ENCODE peak calls at places on chromosomes 12 and 14, in eight cellular contexts. One of them, this sample, is unnamed.

GRCh38 chr14:56198438-56198837 is 80.2 kb downstream of the PELI2 start:
- DNase-seq in small intestine: no peak
- DNase-seq in Ammon's horn: no peak
- DNase-seq in GM04504: no peak
- DNase-seq in GM13976: no peak
- DNase-seq in HT1080: no peak
- DNase-seq in DMS153: no peak
- DNase-seq in OCI-LY7: no peak
- DNase-seq in this sample: no peak

GRCh38 chr12:65720739-65721138 is 103.5 kb upstream of the HMGA2 start:
- DNase-seq in small intestine: no peak
- DNase-seq in Ammon's horn: no peak
- DNase-seq in GM04504: peak
- DNase-seq in GM13976: no peak
- DNase-seq in HT1080: no peak
- DNase-seq in DMS153: no peak
- DNase-seq in OCI-LY7: no peak
- DNase-seq in this sample: no peak

GRCh38 chr12:227923-228845 is 14.2 kb upstream of the SLC6A12 start:
- DNase-seq in small intestine: no peak
- DNase-seq in Ammon's horn: no peak
- DNase-seq in GM04504: no peak
- DNase-seq in GM13976: no peak
- DNase-seq in HT1080: no peak
- DNase-seq in DMS153: no peak
- DNase-seq in OCI-LY7: no peak
- DNase-seq in this sample: no peak

GRCh38 chr12:91870872-91871707 is 274.6 kb downstream of the BTG1 start:
- DNase-seq in small intestine: peak
- DNase-seq in Ammon's horn: no peak
- DNase-seq in GM04504: no peak
- DNase-seq in GM13976: no peak
- DNase-seq in HT1080: no peak
- DNase-seq in DMS153: peak
- DNase-seq in OCI-LY7: no peak
- DNase-seq in this sample: no peak

GRCh38 chr12:65335021-65335714 is 56.7 kb downstream of the MSRB3 start:
- DNase-seq in small intestine: peak
- DNase-seq in Ammon's horn: peak
- DNase-seq in GM04504: peak
- DNase-seq in GM13976: no peak
- DNase-seq in HT1080: peak
- DNase-seq in DMS153: no peak
- DNase-seq in OCI-LY7: no peak
- DNase-seq in this sample: no peak

GRCh38 chr12:52526511-52526951 is 6.3 kb upstream of the KRT5 start:
- DNase-seq in small intestine: no peak
- DNase-seq in Ammon's horn: no peak
- DNase-seq in GM04504: no peak
- DNase-seq in GM13976: no peak
- DNase-seq in HT1080: no peak
- DNase-seq in DMS153: no peak
- DNase-seq in OCI-LY7: no peak
- DNase-seq in this sample: no peak

GRCh38 chr14:96502621-96503251 is 554 bp downstream of the PAPOLA start:
- DNase-seq in small intestine: peak
- DNase-seq in Ammon's horn: peak
- DNase-seq in GM04504: no peak
- DNase-seq in GM13976: peak
- DNase-seq in HT1080: peak
- DNase-seq in DMS153: no peak
- DNase-seq in OCI-LY7: peak
- DNase-seq in this sample: peak

GRCh38 chr14:38554046-38554445 is 298.2 kb upstream of the CLEC14A start:
- DNase-seq in small intestine: no peak
- DNase-seq in Ammon's horn: no peak
- DNase-seq in GM04504: peak
- DNase-seq in GM13976: no peak
- DNase-seq in HT1080: no peak
- DNase-seq in DMS153: no peak
- DNase-seq in OCI-LY7: no peak
- DNase-seq in this sample: no peak

GRCh38 chr14:68195126-68195525 is 375.5 kb downstream of the RAD51B start:
- DNase-seq in small intestine: no peak
- DNase-seq in Ammon's horn: no peak
- DNase-seq in GM04504: no peak
- DNase-seq in GM13976: no peak
- DNase-seq in HT1080: no peak
- DNase-seq in DMS153: peak
- DNase-seq in OCI-LY7: no peak
- DNase-seq in this sample: no peak

GRCh38 chr12:93243689-93244513 is 133.8 kb upstream of the NUDT4 start:
- DNase-seq in small intestine: peak
- DNase-seq in Ammon's horn: peak
- DNase-seq in GM04504: peak
- DNase-seq in GM13976: no peak
- DNase-seq in HT1080: peak
- DNase-seq in DMS153: no peak
- DNase-seq in OCI-LY7: peak
- DNase-seq in this sample: no peak

GRCh38 chr12:79331870-79332269 is 358.9 kb downstream of the PAWR start:
- DNase-seq in small intestine: no peak
- DNase-seq in Ammon's horn: no peak
- DNase-seq in GM04504: no peak
- DNase-seq in GM13976: no peak
- DNase-seq in HT1080: no peak
- DNase-seq in DMS153: no peak
- DNase-seq in OCI-LY7: no peak
- DNase-seq in this sample: no peak

GRCh38 chr12:54412786-54413185 is 6.3 kb downstream of the ITGA5 start:
- DNase-seq in small intestine: no peak
- DNase-seq in Ammon's horn: no peak
- DNase-seq in GM04504: no peak
- DNase-seq in GM13976: no peak
- DNase-seq in HT1080: no peak
- DNase-seq in DMS153: no peak
- DNase-seq in OCI-LY7: no peak
- DNase-seq in this sample: no peak

GRCh38 chr14:92692822-92693226 is 55.6 kb downstream of the LGMN start:
- DNase-seq in small intestine: peak
- DNase-seq in Ammon's horn: peak
- DNase-seq in GM04504: no peak
- DNase-seq in GM13976: no peak
- DNase-seq in HT1080: peak
- DNase-seq in DMS153: peak
- DNase-seq in OCI-LY7: no peak
- DNase-seq in this sample: peak

GRCh38 chr12:27009926-27010325 is 4.3 kb downstream of the TM7SF3 start:
- DNase-seq in small intestine: no peak
- DNase-seq in Ammon's horn: no peak
- DNase-seq in GM04504: no peak
- DNase-seq in GM13976: no peak
- DNase-seq in HT1080: no peak
- DNase-seq in DMS153: no peak
- DNase-seq in OCI-LY7: peak
- DNase-seq in this sample: no peak

GRCh38 chr12:65824314-65824563 is at the start of gene HMGA2:
- DNase-seq in small intestine: no peak
- DNase-seq in Ammon's horn: no peak
- DNase-seq in GM04504: peak
- DNase-seq in GM13976: peak
- DNase-seq in HT1080: no peak
- DNase-seq in DMS153: no peak
- DNase-seq in OCI-LY7: no peak
- DNase-seq in this sample: no peak

GRCh38 chr12:14258468-14258947 is 107.0 kb upstream of the ATF7IP start:
- DNase-seq in small intestine: no peak
- DNase-seq in Ammon's horn: peak
- DNase-seq in GM04504: no peak
- DNase-seq in GM13976: no peak
- DNase-seq in HT1080: no peak
- DNase-seq in DMS153: no peak
- DNase-seq in OCI-LY7: no peak
- DNase-seq in this sample: no peak

GRCh38 chr12:124319368-124320050 is 24.6 kb downstream of the RFLNA start:
- DNase-seq in small intestine: no peak
- DNase-seq in Ammon's horn: no peak
- DNase-seq in GM04504: no peak
- DNase-seq in GM13976: no peak
- DNase-seq in HT1080: no peak
- DNase-seq in DMS153: no peak
- DNase-seq in OCI-LY7: no peak
- DNase-seq in this sample: no peak

GRCh38 chr14:61557262-61557661 is 138.1 kb upstream of the HIF1A start:
- DNase-seq in small intestine: no peak
- DNase-seq in Ammon's horn: no peak
- DNase-seq in GM04504: no peak
- DNase-seq in GM13976: no peak
- DNase-seq in HT1080: no peak
- DNase-seq in DMS153: no peak
- DNase-seq in OCI-LY7: no peak
- DNase-seq in this sample: no peak

GRCh38 chr14:89270439-89271227 is 146.4 kb downstream of the FOXN3 start:
- DNase-seq in small intestine: peak
- DNase-seq in Ammon's horn: no peak
- DNase-seq in GM04504: no peak
- DNase-seq in GM13976: peak
- DNase-seq in HT1080: no peak
- DNase-seq in DMS153: no peak
- DNase-seq in OCI-LY7: no peak
- DNase-seq in this sample: no peak

GRCh38 chr14:94888108-94888507 is 118.2 kb upstream of the GSC start:
- DNase-seq in small intestine: peak
- DNase-seq in Ammon's horn: no peak
- DNase-seq in GM04504: no peak
- DNase-seq in GM13976: no peak
- DNase-seq in HT1080: no peak
- DNase-seq in DMS153: no peak
- DNase-seq in OCI-LY7: no peak
- DNase-seq in this sample: no peak

GRCh38 chr14:52048641-52049204 is 20.1 kb downstream of the NID2 start:
- DNase-seq in small intestine: no peak
- DNase-seq in Ammon's horn: no peak
- DNase-seq in GM04504: no peak
- DNase-seq in GM13976: no peak
- DNase-seq in HT1080: peak
- DNase-seq in DMS153: no peak
- DNase-seq in OCI-LY7: no peak
- DNase-seq in this sample: no peak

GRCh38 chr12:5022465-5023061 is 21.1 kb upstream of the KCNA5 start:
- DNase-seq in small intestine: peak
- DNase-seq in Ammon's horn: peak
- DNase-seq in GM04504: no peak
- DNase-seq in GM13976: peak
- DNase-seq in HT1080: peak
- DNase-seq in DMS153: no peak
- DNase-seq in OCI-LY7: peak
- DNase-seq in this sample: peak

GRCh38 chr14:104098272-104099095 is 13.0 kb downstream of the ASPG start:
- DNase-seq in small intestine: no peak
- DNase-seq in Ammon's horn: no peak
- DNase-seq in GM04504: no peak
- DNase-seq in GM13976: no peak
- DNase-seq in HT1080: no peak
- DNase-seq in DMS153: no peak
- DNase-seq in OCI-LY7: no peak
- DNase-seq in this sample: no peak

GRCh38 chr14:100779691-100780080 is 46.2 kb upstream of the MEG3 start:
- DNase-seq in small intestine: no peak
- DNase-seq in Ammon's horn: no peak
- DNase-seq in GM04504: no peak
- DNase-seq in GM13976: no peak
- DNase-seq in HT1080: no peak
- DNase-seq in DMS153: no peak
- DNase-seq in OCI-LY7: no peak
- DNase-seq in this sample: no peak

GRCh38 chr12:74535536-74535935 is 2.1 kb upstream of the ATXN7L3B start:
- DNase-seq in small intestine: no peak
- DNase-seq in Ammon's horn: no peak
- DNase-seq in GM04504: no peak
- DNase-seq in GM13976: no peak
- DNase-seq in HT1080: no peak
- DNase-seq in DMS153: no peak
- DNase-seq in OCI-LY7: peak
- DNase-seq in this sample: no peak

GRCh38 chr14:67268456-67269115 is 27.4 kb downstream of the PALS1 start:
- DNase-seq in small intestine: no peak
- DNase-seq in Ammon's horn: peak
- DNase-seq in GM04504: no peak
- DNase-seq in GM13976: no peak
- DNase-seq in HT1080: no peak
- DNase-seq in DMS153: no peak
- DNase-seq in OCI-LY7: no peak
- DNase-seq in this sample: no peak

GRCh38 chr12:109292342-109292711 is 16.8 kb downstream of the FOXN4 start:
- DNase-seq in small intestine: no peak
- DNase-seq in Ammon's horn: no peak
- DNase-seq in GM04504: no peak
- DNase-seq in GM13976: no peak
- DNase-seq in HT1080: no peak
- DNase-seq in DMS153: no peak
- DNase-seq in OCI-LY7: no peak
- DNase-seq in this sample: no peak

GRCh38 chr12:111430418-111431353 is 25.0 kb downstream of the SH2B3 start:
- DNase-seq in small intestine: no peak
- DNase-seq in Ammon's horn: no peak
- DNase-seq in GM04504: no peak
- DNase-seq in GM13976: peak
- DNase-seq in HT1080: no peak
- DNase-seq in DMS153: no peak
- DNase-seq in OCI-LY7: no peak
- DNase-seq in this sample: no peak

GRCh38 chr14:102219316-102219715 is 79.6 kb downstream of the WDR20 start:
- DNase-seq in small intestine: no peak
- DNase-seq in Ammon's horn: no peak
- DNase-seq in GM04504: no peak
- DNase-seq in GM13976: no peak
- DNase-seq in HT1080: no peak
- DNase-seq in DMS153: no peak
- DNase-seq in OCI-LY7: no peak
- DNase-seq in this sample: no peak

GRCh38 chr14:72024043-72024407 is 91.8 kb downstream of the RGS6 start:
- DNase-seq in small intestine: peak
- DNase-seq in Ammon's horn: peak
- DNase-seq in GM04504: no peak
- DNase-seq in GM13976: peak
- DNase-seq in HT1080: peak
- DNase-seq in DMS153: peak
- DNase-seq in OCI-LY7: peak
- DNase-seq in this sample: peak

GRCh38 chr12:109130755-109131521 is 14.6 kb downstream of the ACACB start:
- DNase-seq in small intestine: no peak
- DNase-seq in Ammon's horn: no peak
- DNase-seq in GM04504: no peak
- DNase-seq in GM13976: no peak
- DNase-seq in HT1080: peak
- DNase-seq in DMS153: no peak
- DNase-seq in OCI-LY7: peak
- DNase-seq in this sample: peak

GRCh38 chr12:98912401-98912800 is 267.3 kb downstream of the APAF1 start:
- DNase-seq in small intestine: no peak
- DNase-seq in Ammon's horn: no peak
- DNase-seq in GM04504: no peak
- DNase-seq in GM13976: no peak
- DNase-seq in HT1080: no peak
- DNase-seq in DMS153: no peak
- DNase-seq in OCI-LY7: no peak
- DNase-seq in this sample: no peak

GRCh38 chr12:123973552-123974341 is 732 bp downstream of the ZNF664 start:
- DNase-seq in small intestine: peak
- DNase-seq in Ammon's horn: no peak
- DNase-seq in GM04504: no peak
- DNase-seq in GM13976: no peak
- DNase-seq in HT1080: peak
- DNase-seq in DMS153: no peak
- DNase-seq in OCI-LY7: peak
- DNase-seq in this sample: peak

This sample was measured in midbrain.